ENCODE peak calls at places on chromosomes 16 and 17, in eight cellular contexts. One of them, this sample, is unnamed. For H3K27me3, the result is how much of the 10 kb centered on the place peaks cover.

GRCh38 chr17:63911657-63912100 is 621 bp upstream of the CSHL1 start:
- DNase-seq in tibial nerve: no peak
- DNase-seq in prostate gland: no peak
- DNase-seq in neural progenitor cell: peak
- DNase-seq in ascending aorta: peak
- DNase-seq in WERI-Rb-1: peak
- DNase-seq in AG04450: no peak
- DNase-seq in body of pancreas: peak
- DNase-seq in this sample: peak

GRCh38 chr16:64280317-64280716 is 841.5 kb downstream of the CDH11 start:
- DNase-seq in tibial nerve: no peak
- DNase-seq in prostate gland: no peak
- DNase-seq in neural progenitor cell: no peak
- DNase-seq in ascending aorta: no peak
- DNase-seq in WERI-Rb-1: no peak
- DNase-seq in AG04450: no peak
- DNase-seq in body of pancreas: no peak
- DNase-seq in this sample: no peak

GRCh38 chr16:66872927-66873684 is 7.2 kb upstream of the PDP2 start:
- DNase-seq in tibial nerve: peak
- DNase-seq in prostate gland: peak
- DNase-seq in neural progenitor cell: peak
- DNase-seq in ascending aorta: peak
- DNase-seq in WERI-Rb-1: peak
- DNase-seq in AG04450: peak
- DNase-seq in body of pancreas: peak
- DNase-seq in this sample: peak

GRCh38 chr17:266219-266618 is 84.8 kb upstream of the DOC2B start:
- DNase-seq in tibial nerve: no peak
- DNase-seq in prostate gland: no peak
- DNase-seq in neural progenitor cell: no peak
- DNase-seq in ascending aorta: peak
- DNase-seq in WERI-Rb-1: peak
- DNase-seq in AG04450: no peak
- DNase-seq in body of pancreas: peak
- DNase-seq in this sample: no peak

GRCh38 chr16:72992142-72992601 is 55.8 kb downstream of the ZFHX3 start:
- DNase-seq in tibial nerve: no peak
- DNase-seq in prostate gland: no peak
- DNase-seq in neural progenitor cell: peak
- DNase-seq in ascending aorta: peak
- DNase-seq in WERI-Rb-1: no peak
- DNase-seq in AG04450: no peak
- DNase-seq in body of pancreas: no peak
- DNase-seq in this sample: no peak

GRCh38 chr17:38344127-38344745 is 480 bp upstream of the GPR179 start:
- DNase-seq in tibial nerve: no peak
- DNase-seq in prostate gland: no peak
- DNase-seq in neural progenitor cell: no peak
- DNase-seq in ascending aorta: no peak
- DNase-seq in WERI-Rb-1: no peak
- DNase-seq in AG04450: no peak
- DNase-seq in body of pancreas: no peak
- DNase-seq in this sample: no peak

GRCh38 chr17:68909066-68909465 is 46.1 kb downstream of the ABCA8 start:
- DNase-seq in tibial nerve: no peak
- DNase-seq in prostate gland: peak
- DNase-seq in neural progenitor cell: no peak
- DNase-seq in ascending aorta: peak
- DNase-seq in WERI-Rb-1: no peak
- DNase-seq in AG04450: peak
- DNase-seq in body of pancreas: peak
- DNase-seq in this sample: peak

GRCh38 chr16:3188925-3189825 is 1.2 kb downstream of the OR1F1 start:
- DNase-seq in tibial nerve: no peak
- DNase-seq in prostate gland: no peak
- DNase-seq in neural progenitor cell: peak
- DNase-seq in ascending aorta: no peak
- DNase-seq in WERI-Rb-1: peak
- DNase-seq in AG04450: no peak
- DNase-seq in body of pancreas: no peak
- DNase-seq in this sample: peak

GRCh38 chr16:85057212-85057889 is 29.8 kb downstream of the KIAA0513 start:
- DNase-seq in tibial nerve: no peak
- DNase-seq in prostate gland: no peak
- DNase-seq in neural progenitor cell: no peak
- DNase-seq in ascending aorta: no peak
- DNase-seq in WERI-Rb-1: peak
- DNase-seq in AG04450: no peak
- DNase-seq in body of pancreas: peak
- DNase-seq in this sample: no peak

GRCh38 chr16:49548571-49548970 is 175.0 kb downstream of the C16orf78 start:
- DNase-seq in tibial nerve: no peak
- DNase-seq in prostate gland: no peak
- DNase-seq in neural progenitor cell: no peak
- DNase-seq in ascending aorta: no peak
- DNase-seq in WERI-Rb-1: no peak
- DNase-seq in AG04450: no peak
- DNase-seq in body of pancreas: no peak
- DNase-seq in this sample: no peak

GRCh38 chr17:69357701-69358100 is 30.8 kb upstream of the ABCA5 start:
- DNase-seq in tibial nerve: no peak
- DNase-seq in prostate gland: no peak
- DNase-seq in neural progenitor cell: no peak
- DNase-seq in ascending aorta: no peak
- DNase-seq in WERI-Rb-1: peak
- DNase-seq in AG04450: no peak
- DNase-seq in body of pancreas: no peak
- DNase-seq in this sample: no peak

GRCh38 chr17:57629470-57629869 is 115.6 kb downstream of the CCDC182 start:
- DNase-seq in tibial nerve: no peak
- DNase-seq in prostate gland: no peak
- DNase-seq in neural progenitor cell: no peak
- DNase-seq in ascending aorta: no peak
- DNase-seq in WERI-Rb-1: no peak
- DNase-seq in AG04450: no peak
- DNase-seq in body of pancreas: no peak
- DNase-seq in this sample: no peak

GRCh38 chr16:7746971-7747370 is 414.3 kb downstream of the RBFOX1 start:
- DNase-seq in tibial nerve: no peak
- DNase-seq in prostate gland: no peak
- DNase-seq in neural progenitor cell: no peak
- DNase-seq in ascending aorta: no peak
- DNase-seq in WERI-Rb-1: peak
- DNase-seq in AG04450: no peak
- DNase-seq in body of pancreas: no peak
- DNase-seq in this sample: no peak
- H3K27ac ChIP-seq in tibial nerve: no peak
- H3K27ac ChIP-seq in prostate gland: no peak
- H3K27ac ChIP-seq in neural progenitor cell: no peak
- H3K27ac ChIP-seq in ascending aorta: no peak
- H3K27ac ChIP-seq in WERI-Rb-1: no peak
- H3K27ac ChIP-seq in AG04450: no peak
- H3K27ac ChIP-seq in body of pancreas: no peak
- H3K27ac ChIP-seq in this sample: no peak

DNA sequence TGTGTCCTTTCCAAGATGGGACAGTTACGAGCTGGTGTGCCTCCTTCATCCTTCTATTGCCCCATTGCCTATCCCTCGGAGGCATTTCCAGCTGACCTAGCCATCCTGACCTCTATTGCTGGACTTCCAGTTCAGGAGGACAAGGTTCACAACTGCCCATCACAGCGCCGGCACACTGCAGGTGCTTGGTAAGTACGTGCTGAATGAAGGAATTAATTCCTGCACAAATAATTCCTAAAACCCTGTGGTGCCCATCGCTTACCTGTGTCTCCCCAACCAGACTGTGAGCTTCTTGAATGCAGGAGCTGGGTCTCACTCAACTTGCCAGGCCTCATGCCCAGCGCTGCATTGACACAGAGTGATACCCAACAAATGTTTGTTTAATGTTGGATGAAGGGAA is 13.0 kb downstream of the ALOX15B start:
- DNase-seq in tibial nerve: no peak
- DNase-seq in prostate gland: no peak
- DNase-seq in neural progenitor cell: no peak
- DNase-seq in ascending aorta: no peak
- DNase-seq in WERI-Rb-1: no peak
- DNase-seq in AG04450: no peak
- DNase-seq in body of pancreas: no peak
- DNase-seq in this sample: no peak
- H3K27me3 ChIP-seq in tibial nerve: under half
- H3K27me3 ChIP-seq in prostate gland: under half
- H3K27me3 ChIP-seq in neural progenitor cell: under half
- H3K27me3 ChIP-seq in ascending aorta: under half
- H3K27me3 ChIP-seq in WERI-Rb-1: under half
- H3K27me3 ChIP-seq in AG04450: under half
- H3K27me3 ChIP-seq in body of pancreas: under half
- H3K27me3 ChIP-seq in this sample: under half

GRCh38 chr17:2867441-2868424 is 71.5 kb downstream of the RAP1GAP2 start:
- DNase-seq in tibial nerve: no peak
- DNase-seq in prostate gland: no peak
- DNase-seq in neural progenitor cell: peak
- DNase-seq in ascending aorta: no peak
- DNase-seq in WERI-Rb-1: no peak
- DNase-seq in AG04450: peak
- DNase-seq in body of pancreas: peak
- DNase-seq in this sample: peak
- H3K4me3 ChIP-seq in tibial nerve: no peak
- H3K4me3 ChIP-seq in prostate gland: no peak
- H3K4me3 ChIP-seq in neural progenitor cell: no peak
- H3K4me3 ChIP-seq in ascending aorta: peak
- H3K4me3 ChIP-seq in WERI-Rb-1: no peak
- H3K4me3 ChIP-seq in AG04450: no peak
- H3K4me3 ChIP-seq in body of pancreas: no peak
- H3K4me3 ChIP-seq in this sample: no peak

DNA sequence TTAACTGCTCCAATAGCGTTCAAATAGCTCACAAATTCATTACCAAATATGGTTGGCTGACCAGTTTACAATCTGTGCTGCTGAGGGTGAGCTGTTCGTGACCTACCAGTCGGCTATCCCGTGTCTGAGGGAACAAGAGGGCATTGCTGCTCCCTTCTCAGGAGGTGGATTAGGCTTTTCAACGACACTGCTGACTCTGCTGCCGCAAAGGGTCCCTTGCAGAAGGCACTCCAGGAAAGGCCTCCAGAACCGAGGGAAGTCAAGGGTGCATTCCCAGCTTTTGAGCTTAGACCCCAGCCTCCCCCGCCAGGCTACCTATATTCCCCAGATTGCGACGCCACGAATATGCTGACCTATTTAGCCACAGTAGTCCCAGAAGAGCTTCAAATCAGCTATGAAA is 32.3 kb downstream of the GJC1 start:
- DNase-seq in tibial nerve: no peak
- DNase-seq in prostate gland: no peak
- DNase-seq in neural progenitor cell: no peak
- DNase-seq in ascending aorta: no peak
- DNase-seq in WERI-Rb-1: no peak
- DNase-seq in AG04450: no peak
- DNase-seq in body of pancreas: no peak
- DNase-seq in this sample: peak
- H3K27ac ChIP-seq in tibial nerve: peak
- H3K27ac ChIP-seq in prostate gland: peak
- H3K27ac ChIP-seq in neural progenitor cell: peak
- H3K27ac ChIP-seq in ascending aorta: peak
- H3K27ac ChIP-seq in WERI-Rb-1: no peak
- H3K27ac ChIP-seq in AG04450: peak
- H3K27ac ChIP-seq in body of pancreas: no peak
- H3K27ac ChIP-seq in this sample: peak

DNA sequence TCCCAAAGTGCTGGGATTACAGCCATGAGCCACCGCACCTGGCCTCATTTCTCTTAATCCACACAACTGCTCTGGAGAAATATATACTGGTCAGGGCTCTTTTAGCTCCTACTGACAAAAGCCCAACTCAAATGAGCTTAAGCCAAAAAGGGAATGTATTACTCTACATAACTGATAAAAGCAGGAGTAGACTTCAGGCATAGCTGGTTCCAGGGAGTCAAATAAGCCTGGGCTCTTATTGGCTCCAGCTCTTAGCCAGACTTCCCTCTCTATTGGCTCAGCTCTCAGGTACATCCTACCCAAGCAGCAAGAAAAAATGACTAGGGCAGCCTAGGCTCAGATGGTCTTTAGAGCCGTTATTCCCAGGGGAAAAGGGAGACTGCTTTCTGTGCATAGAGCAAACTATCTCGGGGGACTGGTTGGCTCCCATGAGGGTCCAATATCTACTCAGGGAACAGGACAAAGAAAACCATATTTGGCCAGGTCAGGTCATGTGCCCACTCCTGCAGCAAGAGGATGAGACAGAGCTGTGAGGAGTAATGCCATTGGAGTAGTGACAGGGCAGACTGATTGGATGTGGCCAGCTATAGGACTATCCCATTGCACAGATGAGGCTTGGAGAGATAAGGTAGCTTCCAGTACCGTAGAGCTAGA is 21.2 kb downstream of the TBX2 start:
- DNase-seq in tibial nerve: no peak
- DNase-seq in prostate gland: no peak
- DNase-seq in neural progenitor cell: no peak
- DNase-seq in ascending aorta: no peak
- DNase-seq in WERI-Rb-1: no peak
- DNase-seq in AG04450: no peak
- DNase-seq in body of pancreas: no peak
- DNase-seq in this sample: no peak
- H3K27me3 ChIP-seq in tibial nerve: half or more
- H3K27me3 ChIP-seq in prostate gland: under half
- H3K27me3 ChIP-seq in neural progenitor cell: half or more
- H3K27me3 ChIP-seq in ascending aorta: under half
- H3K27me3 ChIP-seq in WERI-Rb-1: under half
- H3K27me3 ChIP-seq in AG04450: under half
- H3K27me3 ChIP-seq in body of pancreas: under half
- H3K27me3 ChIP-seq in this sample: under half

GRCh38 chr16:28556914-28557320 is 3.2 kb downstream of the SGF29 start:
- DNase-seq in tibial nerve: no peak
- DNase-seq in prostate gland: no peak
- DNase-seq in neural progenitor cell: no peak
- DNase-seq in ascending aorta: no peak
- DNase-seq in WERI-Rb-1: peak
- DNase-seq in AG04450: no peak
- DNase-seq in body of pancreas: no peak
- DNase-seq in this sample: no peak

GRCh38 chr16:28553776-28554633 is at the start of gene SGF29:
- DNase-seq in tibial nerve: peak
- DNase-seq in prostate gland: peak
- DNase-seq in neural progenitor cell: peak
- DNase-seq in ascending aorta: peak
- DNase-seq in WERI-Rb-1: peak
- DNase-seq in AG04450: peak
- DNase-seq in body of pancreas: peak
- DNase-seq in this sample: peak

GRCh38 chr16:28554634-28555423 is 1.1 kb downstream of the SGF29 start:
- DNase-seq in tibial nerve: no peak
- DNase-seq in prostate gland: no peak
- DNase-seq in neural progenitor cell: no peak
- DNase-seq in ascending aorta: no peak
- DNase-seq in WERI-Rb-1: no peak
- DNase-seq in AG04450: no peak
- DNase-seq in body of pancreas: no peak
- DNase-seq in this sample: no peak

DNA sequence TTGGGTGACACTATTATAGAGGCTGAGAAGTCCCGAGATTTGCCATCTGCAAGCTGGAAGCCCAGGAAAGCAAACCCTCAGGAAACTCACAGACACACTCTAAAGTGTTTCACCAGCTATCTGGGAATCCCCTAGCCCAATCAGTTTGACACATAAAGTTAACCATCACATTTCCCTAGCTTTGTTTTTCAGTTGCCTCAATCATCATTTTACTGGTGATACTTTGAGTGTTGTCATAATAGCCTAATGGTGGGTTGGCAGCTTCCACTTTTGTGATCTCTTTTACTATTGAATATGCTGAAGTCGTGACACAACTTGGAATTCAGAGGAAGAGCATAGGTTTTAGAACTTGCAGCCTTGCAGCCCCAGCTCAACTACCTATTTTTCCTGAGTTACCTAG is 1.9 kb downstream of the SGF29 start:
- DNase-seq in tibial nerve: no peak
- DNase-seq in prostate gland: no peak
- DNase-seq in neural progenitor cell: no peak
- DNase-seq in ascending aorta: no peak
- DNase-seq in WERI-Rb-1: no peak
- DNase-seq in AG04450: no peak
- DNase-seq in body of pancreas: no peak
- DNase-seq in this sample: no peak
- H3K4me3 ChIP-seq in tibial nerve: no peak
- H3K4me3 ChIP-seq in prostate gland: no peak
- H3K4me3 ChIP-seq in neural progenitor cell: no peak
- H3K4me3 ChIP-seq in ascending aorta: no peak
- H3K4me3 ChIP-seq in WERI-Rb-1: no peak
- H3K4me3 ChIP-seq in AG04450: no peak
- H3K4me3 ChIP-seq in body of pancreas: no peak
- H3K4me3 ChIP-seq in this sample: no peak

This sample was measured in brain microvascular endothelial cell.